ENCODE peak calls at places on chromosome 10, in six cellular contexts. B is sigmoid colon, F is heart left ventricle, D is thoracic aorta, A is endodermal cell, R is tibial artery. G is an unnamed sample.

GRCh38 chr10:14595526-14596182 is 179.0 kb downstream of the FAM107B start:
- DNase-seq in B (no peak), F (no peak), D (no peak), A (no peak), R (no peak), G (no peak)

GRCh38 chr10:70880077-70880534 is 8.3 kb downstream of the PCBD1 start:
- DNase-seq in B (peak; percentile 84), F (peak; percentile 75), D (peak; percentile 53), A (peak; percentile 89), R (peak; percentile 84), G (peak; percentile 78)

GRCh38 chr10:119523916-119524719 is 18.4 kb downstream of the RGS10 start:
- DNase-seq in B (peak; percentile 53), F (no peak), D (no peak), A (no peak), R (no peak), G (no peak)

GRCh38 chr10:22992621-22993020 is 64.8 kb downstream of the ARMC3 start:
- DNase-seq in B (no peak), F (no peak), D (no peak), A (no peak), R (no peak), G (no peak)

GRCh38 chr10:63481815-63482421 is 16.1 kb upstream of the JMJD1C start:
- DNase-seq in B (no peak), F (no peak), D (no peak), A (no peak), R (no peak), G (no peak)

GRCh38 chr10:71888623-71889387 is 37.8 kb upstream of the PSAP start:
- DNase-seq in B (peak; percentile 96), F (peak; percentile 81), D (peak; percentile 57), A (peak; percentile 79), R (peak; percentile 89), G (peak; percentile 82)

GRCh38 chr10:24133839-24134238 is 75.1 kb upstream of the KIAA1217 start:
- DNase-seq in B (no peak), F (no peak), D (no peak), A (no peak), R (no peak), G (no peak)

GRCh38 chr10:44298713-44299112 is 86.2 kb downstream of the CXCL12 start:
- DNase-seq in B (no peak), F (no peak), D (no peak), A (no peak), R (no peak), G (no peak)

GRCh38 chr10:110648743-110649651 is 4.9 kb downstream of the RBM20 start:
- DNase-seq in B (no peak), F (no peak), D (no peak), A (no peak), R (no peak), G (no peak)

GRCh38 chr10:14560794-14561765 is 213.6 kb downstream of the FAM107B start:
- DNase-seq in B (no peak), F (no peak), D (no peak), A (no peak), R (no peak), G (no peak)

GRCh38 chr10:122301055-122301810 is 30.1 kb downstream of the BTBD16 start:
- DNase-seq in B (no peak), F (no peak), D (no peak), A (no peak), R (no peak), G (no peak)

GRCh38 chr10:42812028-42812427 is 29.4 kb downstream of the BMS1 start:
- DNase-seq in B (no peak), F (no peak), D (no peak), A (no peak), R (no peak), G (no peak)

GRCh38 chr10:50558368-50558767 is 65.4 kb downstream of the SGMS1 start:
- DNase-seq in B (no peak), F (no peak), D (no peak), A (no peak), R (no peak), G (no peak)

GRCh38 chr10:83706952-83707582 is 432.2 kb upstream of the GHITM start:
- DNase-seq in B (no peak), F (no peak), D (no peak), A (no peak), R (no peak), G (no peak)

GRCh38 chr10:123142701-123143161 is 5.2 kb upstream of the HMX2 start:
- DNase-seq in B (peak; percentile 57), F (no peak), D (no peak), A (peak; percentile 70), R (no peak), G (no peak)

GRCh38 chr10:110531687-110532086 is 34.0 kb downstream of the DUSP5 start:
- DNase-seq in B (no peak), F (no peak), D (no peak), A (peak; percentile 41), R (no peak), G (no peak)

GRCh38 chr10:71285180-71285545 is 33.9 kb upstream of the SLC29A3 start:
- DNase-seq in B (no peak), F (peak; percentile 45), D (no peak), A (peak; percentile 90), R (no peak), G (peak; percentile 66)

GRCh38 chr10:118045842-118046490 is 775 bp downstream of the RAB11FIP2 start:
- DNase-seq in B (peak; percentile 77), F (peak; percentile 50), D (peak; percentile 31), A (no peak), R (peak; percentile 73), G (peak; percentile 51)

GRCh38 chr10:24952146-24952700 is at the start of gene PRTFDC1:
- DNase-seq in B (peak; percentile 74), F (peak; percentile 66), D (no peak), A (peak; percentile 81), R (peak; percentile 48), G (peak; percentile 27)

GRCh38 chr10:72340510-72340895 is 14.2 kb downstream of the DNAJB12 start:
- DNase-seq in B (no peak), F (peak; percentile 70), D (no peak), A (peak; percentile 94), R (no peak), G (peak; percentile 45)

GRCh38 chr10:7098160-7098762 is 312.6 kb downstream of the SFMBT2 start:
- DNase-seq in B (no peak), F (no peak), D (no peak), A (no peak), R (no peak), G (no peak)

GRCh38 chr10:63331586-63331985 is 134.2 kb downstream of the JMJD1C start:
- DNase-seq in B (no peak), F (no peak), D (no peak), A (no peak), R (no peak), G (no peak)

GRCh38 chr10:70335246-70335613 is 47.2 kb downstream of the LRRC20 start:
- DNase-seq in B (peak; percentile 60), F (no peak), D (no peak), A (no peak), R (no peak), G (no peak)

DNA sequence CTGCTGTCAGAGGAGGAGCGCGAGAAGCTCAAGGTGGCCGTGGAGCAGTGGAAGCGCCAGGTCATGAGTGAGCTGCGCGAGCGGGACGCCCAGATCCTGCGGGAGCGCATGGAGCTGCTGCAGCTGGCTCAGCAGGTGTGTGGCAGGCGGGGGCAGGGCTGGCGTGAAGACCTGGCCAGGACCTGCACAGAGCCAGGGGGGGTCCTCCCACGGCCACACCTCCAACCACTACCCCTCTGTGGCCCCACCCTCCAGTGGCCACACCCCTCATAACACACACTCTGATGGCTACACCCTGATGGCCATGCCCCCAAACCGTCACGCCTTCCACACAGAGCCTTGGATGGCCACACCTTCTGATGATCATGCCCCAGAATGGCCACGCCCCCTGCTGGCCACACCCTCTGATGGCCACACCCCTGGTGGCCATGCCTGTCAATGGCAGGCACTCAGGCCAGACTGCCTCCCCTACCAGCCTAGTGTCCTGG is 23.4 kb upstream of the DPYSL4 start:
- DNase-seq in B (no peak), F (no peak), D (no peak), A (peak; percentile 97), R (no peak), G (peak; percentile 75)
- TF ChIP-seq CTCF in B (no peak), F (peak; percentile 44), D (no peak), A (peak; percentile 62), R (no peak), G (no peak)

DNA sequence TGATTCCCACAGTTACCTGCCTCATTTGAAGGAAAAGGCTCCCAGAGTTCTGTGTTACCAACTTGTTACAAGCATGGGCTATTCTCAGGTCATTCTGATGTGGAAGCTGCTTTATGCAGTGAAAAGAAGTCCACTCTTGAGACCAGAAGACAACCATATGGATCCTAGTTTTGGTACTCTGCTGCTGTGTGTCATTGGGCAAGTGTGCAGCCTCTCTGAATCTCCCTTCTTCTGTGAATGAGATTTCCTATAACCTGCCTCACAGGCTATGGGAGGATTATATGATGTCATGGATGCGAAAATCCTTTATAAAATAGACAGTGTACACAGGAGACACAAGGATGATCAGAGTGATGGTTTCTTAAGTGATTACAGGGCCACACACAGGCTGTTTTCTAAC is 166.1 kb downstream of the ARID5B start:
- DNase-seq in B (no peak), F (no peak), D (no peak), A (no peak), R (no peak), G (no peak)
- H3K27ac ChIP-seq in B (peak overlapping the region; percentile 31), F (no peak overlapping the region), D (no peak overlapping the region), A (no peak overlapping the region), R (peak overlapping the region; percentile 81), G (no peak overlapping the region)

DNA sequence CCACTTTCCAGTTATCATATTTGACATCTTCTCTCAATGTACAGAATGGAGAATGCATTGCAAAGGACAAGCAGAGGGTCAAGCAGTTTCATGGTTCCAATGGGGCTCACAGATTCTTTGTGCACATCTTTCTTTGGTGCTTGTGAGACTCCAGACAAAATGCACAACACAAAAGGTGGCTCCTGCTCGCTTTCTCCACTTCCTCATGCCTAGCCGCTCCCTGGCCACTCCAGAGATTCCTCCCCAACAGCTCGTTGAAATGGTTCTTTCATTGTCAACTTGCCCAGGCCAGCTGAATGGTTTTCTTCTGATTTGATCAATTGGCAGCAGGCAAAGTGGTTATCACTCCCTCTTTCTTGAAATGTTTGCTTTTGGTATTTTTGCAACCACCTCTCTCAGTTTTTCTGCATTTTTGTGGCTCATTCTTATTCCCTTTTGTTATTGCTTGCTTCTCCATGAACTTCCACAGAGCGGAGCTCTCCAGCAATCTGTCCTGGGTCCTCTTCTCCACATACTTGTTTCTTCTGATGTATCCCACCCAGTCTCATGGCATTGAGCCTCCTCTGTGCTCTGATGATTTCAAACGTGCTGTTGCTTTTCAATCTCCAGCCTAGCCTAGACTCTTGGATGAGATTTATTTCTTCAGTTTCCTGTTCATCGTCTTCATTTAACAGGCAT is 507.8 kb upstream of the MKI67 start:
- DNase-seq in B (no peak), F (no peak), D (no peak), A (peak; percentile 65), R (no peak), G (no peak)
- TF ChIP-seq CTCF in B (no peak), F (peak; percentile 19), D (no peak), A (peak; percentile 75), R (no peak), G (no peak)

DNA sequence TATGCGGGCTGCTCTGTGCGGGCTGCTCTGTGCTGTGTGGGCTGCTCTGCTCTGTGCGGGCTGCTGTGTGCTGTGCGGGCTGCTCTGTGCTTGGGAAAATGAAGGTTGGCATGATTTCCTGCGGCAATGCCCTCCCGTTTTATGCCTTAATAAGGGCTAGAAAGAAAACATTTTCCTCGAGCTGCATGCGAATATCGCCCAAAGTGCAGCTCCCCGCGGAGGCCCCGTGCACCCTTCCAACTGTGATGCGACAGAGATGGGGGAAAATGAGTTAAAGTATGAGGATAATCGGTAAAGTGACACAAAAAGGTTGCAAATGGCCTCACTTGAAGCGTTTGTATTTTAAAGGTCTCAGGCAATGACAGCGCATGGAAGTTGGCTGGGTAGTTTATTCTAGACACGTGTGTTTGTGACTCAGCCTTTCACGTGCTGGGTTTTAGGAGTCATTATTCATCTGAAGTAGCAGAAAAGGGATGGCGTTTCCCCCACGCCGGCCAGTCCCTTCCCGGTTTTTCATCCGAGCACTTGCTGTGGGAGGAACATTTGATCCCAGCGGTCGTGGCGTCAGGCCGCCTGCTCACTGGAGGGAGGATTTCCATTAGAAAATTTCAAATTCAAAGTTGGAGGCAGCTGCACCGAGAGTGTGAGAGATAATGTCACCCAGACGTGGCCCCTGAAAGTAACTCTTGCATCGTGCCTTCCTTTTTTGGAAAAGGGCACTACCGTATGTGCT is 220.7 kb downstream of the ADARB2 start:
- DNase-seq in B (no peak), F (no peak), D (no peak), A (peak; percentile 30), R (no peak), G (no peak)
- H3K27ac ChIP-seq in B (no peak overlapping the region), F (no peak overlapping the region), D (no peak overlapping the region), A (no peak overlapping the region), R (no peak overlapping the region), G (no peak overlapping the region)

G was measured in RWPE1.